ENCODE peak calls at places on chromosomes 4 and X, in eight cellular contexts. B is T follicular helper cell; P is mesendoderm; M is activated CD8-positive, alpha-beta memory T cell treated with anti-CD3 and anti-CD28 coated beads, Interleukin-2, amount 50 U/mL, for 4 hours; J is CD8-positive, alpha-beta memory T cell; E is GM20000; A is NCI-H82; U is posterior cingulate gyrus. W is an unnamed sample.

GRCh38 chrX:109934434-109934833 is 68.5 kb upstream of the TMEM164 start:
- DNase-seq in B (no peak), P (no peak), M (no peak), J (no peak), E (no peak), A (no peak), U (no peak), W (no peak)

GRCh38 chrX:40278340-40279090 is 180.8 kb upstream of the BCOR start:
- DNase-seq in B (peak), P (no peak), M (peak), J (peak), E (no peak), A (peak), U (peak), W (peak)

GRCh38 chrX:47840106-47840505 is 3.4 kb downstream of the ZNF81 start:
- DNase-seq in B (no peak), P (no peak), M (no peak), J (no peak), E (no peak), A (no peak), U (no peak), W (no peak)

GRCh38 chr4:31097999-31098398 is 377.8 kb downstream of the PCDH7 start:
- DNase-seq in B (no peak), P (no peak), M (no peak), J (no peak), E (no peak), A (no peak), U (no peak), W (no peak)

GRCh38 chr4:76584235-76585152 is 149.5 kb downstream of the SHROOM3 start:
- DNase-seq in B (no peak), P (no peak), M (no peak), J (no peak), E (no peak), A (no peak), U (no peak), W (no peak)

GRCh38 chr4:117893207-117893606 is 141.1 kb upstream of the NDST3 start:
- DNase-seq in B (no peak), P (no peak), M (no peak), J (no peak), E (no peak), A (no peak), U (no peak), W (no peak)

GRCh38 chr4:6472387-6473263 is at the start of gene PPP2R2C:
- DNase-seq in B (no peak), P (peak), M (no peak), J (no peak), E (peak), A (no peak), U (peak), W (peak)

GRCh38 chr4:66693694-66694093 is 851.6 kb downstream of the CENPC start:
- DNase-seq in B (no peak), P (peak), M (no peak), J (no peak), E (no peak), A (no peak), U (no peak), W (peak)